ENCODE peak calls at places on chromosome 13, in four cellular contexts. Z, B, W and K are unnamed samples.

GRCh38 chr13:73215807-73216206 is 157.0 kb downstream of the KLF5 start:
- DNase-seq in B (no peak), Z (peak), W (no peak), K (no peak)

GRCh38 chr13:77388944-77389616 is 62.2 kb upstream of the MYCBP2 start:
- DNase-seq in W (no peak), B (no peak), Z (no peak), K (no peak)

GRCh38 chr13:112059457-112060317 is 7.3 kb upstream of the SOX1 start:
- DNase-seq in B (no peak), Z (no peak), W (no peak), K (no peak)

GRCh38 chr13:60627071-60627686 is 230.2 kb downstream of the TDRD3 start:
- DNase-seq in Z (peak), W (no peak), B (no peak), K (peak)

GRCh38 chr13:103471896-103472295 is 405.7 kb upstream of the SLC10A2 start:
- DNase-seq in Z (no peak), W (no peak), B (no peak), K (no peak)

GRCh38 chr13:50589651-50590054 is 253.8 kb downstream of the DLEU7 start:
- DNase-seq in B (no peak), W (no peak), Z (peak), K (no peak)

GRCh38 chr13:24207841-24208240 is 47.3 kb downstream of the SPATA13 start:
- DNase-seq in Z (no peak), W (no peak), B (no peak), K (no peak)

GRCh38 chr13:44843403-44843802 is 145.9 kb downstream of the NUFIP1 start:
- DNase-seq in W (no peak), B (no peak), Z (peak), K (no peak)

GRCh38 chr13:50131998-50132936 is 117.0 kb downstream of the KCNRG start:
- DNase-seq in W (no peak), B (no peak), Z (no peak), K (no peak)

GRCh38 chr13:43686557-43686956 is 100.2 kb downstream of the ENOX1 start:
- DNase-seq in B (peak), W (peak), Z (peak), K (peak)

GRCh38 chr13:75904012-75904411 is 267.9 kb downstream of the LMO7 start:
- DNase-seq in B (no peak), W (no peak), Z (no peak), K (no peak)

GRCh38 chr13:30864352-30865130 is 41.5 kb upstream of the MEDAG start:
- DNase-seq in B (no peak), W (no peak), Z (peak), K (no peak)

GRCh38 chr13:68261105-68261504 is 1031.0 kb upstream of the PCDH9 start:
- DNase-seq in Z (no peak), W (no peak), B (no peak), K (no peak)

GRCh38 chr13:26017196-26017921 is 34.5 kb downstream of the SHISA2 start:
- DNase-seq in W (no peak), Z (no peak), B (no peak), K (no peak)

GRCh38 chr13:110124201-110124600 is 182.8 kb downstream of the COL4A1 start:
- DNase-seq in Z (no peak), B (no peak), W (no peak), K (no peak)

GRCh38 chr13:77510156-77510555 is 25.4 kb upstream of the SCEL start:
- DNase-seq in W (no peak), B (no peak), Z (no peak), K (no peak)

GRCh38 chr13:105063676-105064075 is 1471.8 kb downstream of the EFNB2 start:
- DNase-seq in B (no peak), Z (peak), W (no peak), K (no peak)

GRCh38 chr13:109241160-109241559 is 545.2 kb downstream of the IRS2 start:
- DNase-seq in W (no peak), B (no peak), Z (no peak), K (no peak)

GRCh38 chr13:90258129-90258528 is 1089.4 kb upstream of the MIR17HG start:
- DNase-seq in B (no peak), W (no peak), Z (no peak), K (no peak)

GRCh38 chr13:50580684-50581305 is 262.7 kb downstream of the DLEU7 start:
- DNase-seq in W (peak), B (no peak), Z (peak), K (no peak)

GRCh38 chr13:30394798-30395191 is 27.5 kb upstream of the UBE2L5 start:
- DNase-seq in W (no peak), Z (peak), B (no peak), K (no peak)

GRCh38 chr13:26697069-26697955 is 63.3 kb downstream of the GPR12 start:
- DNase-seq in W (no peak), Z (no peak), B (no peak), K (no peak)

GRCh38 chr13:39913928-39914327 is 258.5 kb downstream of the COG6 start:
- DNase-seq in Z (no peak), B (peak), W (no peak), K (no peak)

GRCh38 chr13:114128624-114129522 is 3.5 kb downstream of the RASA3 start:
- DNase-seq in Z (peak), W (peak), B (peak), K (peak)
- TF ChIP-seq POLR2A in Z (peak), W (no peak), B (peak), K (no peak)

DNA sequence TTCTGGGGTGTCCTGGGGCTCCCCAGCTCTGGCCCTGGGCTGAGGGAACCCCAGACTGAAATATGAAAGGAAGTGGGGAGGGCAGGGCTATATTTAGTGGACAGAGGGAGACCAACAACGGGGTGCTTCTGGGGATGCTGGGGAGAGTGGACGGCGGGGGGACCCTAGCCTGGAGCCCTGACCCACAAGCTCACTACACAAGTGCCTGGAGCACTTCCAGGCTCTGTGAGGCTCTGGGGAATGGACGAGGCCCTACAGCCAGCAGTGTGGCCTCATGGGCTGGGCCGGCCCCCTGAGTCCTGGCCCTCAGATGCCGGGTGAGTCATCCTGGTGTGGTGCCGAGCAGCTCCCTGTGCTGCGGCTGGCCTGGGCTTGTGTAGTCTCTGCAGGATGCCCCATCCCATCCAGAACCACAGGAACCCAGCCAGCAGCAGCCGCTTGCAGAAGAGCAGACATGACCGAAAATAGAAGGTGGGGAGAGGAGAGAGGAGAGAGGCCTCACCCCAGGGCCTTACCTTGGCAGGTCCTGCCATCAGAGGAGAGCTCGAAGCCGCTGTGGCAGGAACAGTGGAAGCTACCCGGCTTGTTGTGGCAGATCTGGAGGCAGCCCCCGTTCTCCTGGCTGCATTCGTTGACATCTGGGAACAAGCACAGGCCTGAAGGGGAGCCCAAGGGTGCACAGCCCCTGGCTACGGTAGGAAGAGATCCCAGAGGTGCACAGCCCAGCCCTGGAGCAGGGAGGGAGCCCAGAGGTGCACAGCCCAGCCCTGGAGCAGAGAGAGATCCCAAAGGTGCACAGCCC is 26.1 kb downstream of the GAS6 start:
- DNase-seq in W (peak), B (peak), Z (peak), K (peak)
- TF ChIP-seq POLR2A in W (no peak), B (peak), Z (peak), K (peak)

GRCh38 chr13:22126433-22127021 is 455.7 kb downstream of the FGF9 start:
- DNase-seq in Z (no peak), B (no peak), W (no peak), K (no peak)

GRCh38 chr13:22130254-22130653 is 459.4 kb downstream of the FGF9 start:
- DNase-seq in Z (no peak), B (no peak), W (no peak), K (no peak)

GRCh38 chr13:22128413-22129198 is 457.7 kb downstream of the FGF9 start:
- DNase-seq in Z (peak), W (no peak), B (no peak), K (no peak)

DNA sequence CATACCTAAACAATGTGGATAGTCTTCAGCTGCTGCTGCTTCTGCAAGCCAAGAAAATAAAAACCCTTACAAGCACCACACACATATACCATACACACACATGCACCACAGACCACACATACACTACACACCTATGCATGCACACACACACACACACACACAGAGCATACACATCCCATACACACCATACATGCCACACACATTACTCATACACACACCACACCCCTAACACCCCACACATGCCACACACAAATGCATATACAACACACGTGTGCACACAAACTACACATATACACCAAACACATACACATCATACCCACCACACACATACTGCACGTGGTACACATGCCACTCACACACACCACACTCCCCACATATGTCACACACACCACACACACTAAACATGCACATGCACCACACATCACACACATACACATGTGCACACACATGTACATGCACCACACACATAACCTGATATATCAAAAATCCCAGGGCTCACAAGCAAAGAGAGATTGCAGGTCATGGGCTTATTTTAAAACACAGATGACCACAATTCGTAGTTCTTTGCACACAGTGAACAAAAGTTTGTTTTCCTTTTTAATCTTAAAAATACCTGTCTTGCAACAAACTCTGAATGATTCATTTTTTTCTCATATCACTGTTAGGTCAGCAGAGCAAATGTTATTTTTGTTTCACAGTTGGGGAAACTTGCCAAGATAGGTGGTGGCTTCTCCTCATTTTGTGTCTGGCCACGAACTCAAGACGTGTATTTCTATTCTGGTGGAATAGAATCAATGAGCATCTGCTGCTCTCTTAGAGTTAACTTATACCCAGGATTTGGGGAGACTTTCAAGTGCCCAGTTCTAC is 456.6 kb downstream of the FGF9 start:
- DNase-seq in B (no peak), Z (peak), W (no peak), K (no peak)
- TF ChIP-seq POLR2A in B (no peak), Z (no peak), W (no peak), K (no peak)

GRCh38 chr13:99352351-99353271 is 45.4 kb upstream of the GPR183 start:
- DNase-seq in Z (no peak), W (no peak), B (no peak), K (no peak)
- TF ChIP-seq POLR2A in Z (no peak), W (no peak), B (no peak), K (no peak)

DNA sequence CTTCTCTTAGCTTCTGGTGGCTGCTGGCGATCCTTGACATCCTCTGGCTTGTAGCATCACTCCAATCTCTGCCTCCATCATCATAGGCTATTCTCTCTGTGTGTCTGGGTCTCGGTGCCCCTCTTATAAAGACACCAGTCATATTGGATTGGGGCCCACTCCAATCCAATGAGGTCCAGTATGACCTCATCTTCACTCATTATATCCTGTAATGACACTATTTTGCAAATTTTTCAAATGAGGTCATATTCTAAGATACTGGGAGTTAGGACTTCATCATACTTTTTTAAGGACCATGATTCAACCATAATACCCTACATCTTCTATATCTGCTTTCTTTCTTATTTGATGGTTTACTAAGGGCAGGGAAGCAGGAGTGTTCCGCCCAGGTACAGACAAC is 12.0 kb upstream of the SLC46A3 start:
- DNase-seq in B (no peak), Z (no peak), W (no peak), K (no peak)
- TF ChIP-seq POLR2A in B (no peak), Z (no peak), W (no peak), K (no peak)

GRCh38 chr13:102401755-102402154 is at the start of gene FGF14:
- DNase-seq in W (no peak), Z (no peak), B (no peak), K (no peak)

GRCh38 chr13:102399791-102400618 is 1.8 kb downstream of the FGF14 start:
- DNase-seq in Z (no peak), W (peak), B (no peak), K (no peak)

GRCh38 chr13:102400619-102401125 is 1.2 kb downstream of the FGF14 start:
- DNase-seq in B (no peak), Z (no peak), W (peak), K (no peak)

GRCh38 chr13:102401305-102401704 is 543 bp downstream of the FGF14 start:
- DNase-seq in Z (no peak), W (no peak), B (no peak), K (no peak)

GRCh38 chr13:102402292-102402691 is 444 bp upstream of the FGF14 start:
- DNase-seq in B (no peak), W (peak), Z (peak), K (no peak)
- TF ChIP-seq POLR2A in B (no peak), W (no peak), Z (no peak), K (no peak)

GRCh38 chr13:98829541-98829940 is 77.1 kb upstream of the SLC15A1 start:
- DNase-seq in Z (no peak), B (no peak), W (no peak), K (no peak)

GRCh38 chr13:98828614-98829013 is 76.1 kb upstream of the SLC15A1 start:
- DNase-seq in B (no peak), W (no peak), Z (no peak), K (no peak)

GRCh38 chr13:98825659-98826058 is 73.2 kb upstream of the SLC15A1 start:
- DNase-seq in B (no peak), W (no peak), Z (no peak), K (no peak)

GRCh38 chr13:98826156-98826555 is 73.7 kb upstream of the SLC15A1 start:
- DNase-seq in Z (peak), W (no peak), B (no peak), K (no peak)

GRCh38 chr13:98827449-98827848 is 75.0 kb upstream of the SLC15A1 start:
- DNase-seq in W (no peak), B (no peak), Z (no peak), K (no peak)
- TF ChIP-seq POLR2A in W (no peak), B (no peak), Z (no peak), K (no peak)